ENCODE peak calls at places on chromosomes 11 and 22, in nine cellular contexts. Q, Y, M, L, S, W, G, C and Z are unnamed samples.

GRCh38 chr11:82775218-82775617 is 41.6 kb upstream of the FAM181B start:
- DNase-seq in M (no peak), L (no peak), Y (no peak), C (no peak), G (no peak), Q (no peak), W (no peak), S (no peak), Z (no peak)

GRCh38 chr11:128619540-128620305 is 32.4 kb upstream of the ETS1 start:
- DNase-seq in S (no peak), G (no peak), W (no peak), Q (no peak), L (no peak), M (no peak), C (no peak), Y (no peak), Z (peak; percentile 37)

GRCh38 chr11:13834463-13834862 is 128.1 kb upstream of the SPON1 start:
- DNase-seq in W (no peak), S (peak; percentile 24), Y (no peak), G (no peak), L (no peak), C (no peak), M (no peak), Q (no peak), Z (no peak)

GRCh38 chr11:45444796-45445195 is 158.7 kb upstream of the SYT13 start:
- DNase-seq in S (no peak), M (no peak), G (no peak), L (peak; percentile 12), C (no peak), Q (no peak), Y (no peak), W (no peak), Z (no peak)

GRCh38 chr11:118998388-118998717 is 415 bp downstream of the CENATAC start:
- DNase-seq in W (no peak), Q (no peak), M (no peak), L (no peak), Y (no peak), S (no peak), C (no peak), G (no peak), Z (no peak)

GRCh38 chr11:94793822-94794221 is 25.7 kb downstream of the AMOTL1 start:
- DNase-seq in L (no peak), Y (no peak), G (no peak), Q (no peak), S (no peak), M (no peak), C (no peak), W (peak; percentile 66), Z (no peak)

GRCh38 chr11:64207247-64208085 is 945 bp downstream of the FERMT3 start:
- DNase-seq in S (no peak), G (peak; percentile 57), Y (peak; percentile 54), M (peak; percentile 76), C (peak; percentile 72), Q (no peak), W (peak; percentile 84), L (peak; percentile 63), Z (peak; percentile 90)

GRCh38 chr11:102846292-102846691 is 2.9 kb upstream of the MMP3 start:
- DNase-seq in Q (no peak), S (no peak), C (no peak), W (no peak), Y (peak; percentile 16), G (no peak), M (no peak), L (no peak), Z (no peak)

GRCh38 chr11:115665958-115666357 is 161.7 kb upstream of the CADM1 start:
- DNase-seq in W (no peak), M (no peak), C (no peak), Y (no peak), G (no peak), S (no peak), Q (no peak), L (no peak), Z (no peak)

GRCh38 chr11:64686466-64687175 is 36.4 kb downstream of the NRXN2 start:
- DNase-seq in Q (no peak), Y (no peak), C (no peak), L (no peak), S (no peak), M (no peak), G (no peak), W (no peak), Z (no peak)

GRCh38 chr11:30349885-30350284 is 27.0 kb downstream of the ARL14EP start:
- DNase-seq in M (no peak), Y (no peak), G (no peak), L (no peak), W (no peak), Q (no peak), S (no peak), C (no peak), Z (no peak)

GRCh38 chr22:17232406-17232805 is 13.2 kb upstream of the ADA2 start:
- DNase-seq in G (no peak), L (no peak), S (no peak), W (no peak), Q (no peak), Y (no peak), C (no peak), M (no peak), Z (no peak)

GRCh38 chr22:36839356-36840073 is 21.3 kb upstream of the NCF4 start:
- DNase-seq in Y (no peak), Q (no peak), S (no peak), C (no peak), L (no peak), W (peak; percentile 26), M (no peak), G (no peak), Z (no peak)

GRCh38 chr11:76469141-76469540 is 24.3 kb downstream of the EMSY start:
- DNase-seq in C (no peak), Q (no peak), M (no peak), S (no peak), L (no peak), Y (peak; percentile 34), W (no peak), G (no peak), Z (no peak)

GRCh38 chr22:46967445-46968358 is 205.3 kb downstream of the TBC1D22A start:
- DNase-seq in Q (no peak), C (no peak), S (no peak), G (no peak), M (no peak), W (no peak), L (no peak), Y (no peak), Z (no peak)

GRCh38 chr22:29073618-29074275 is 912 bp downstream of the KREMEN1 start:
- DNase-seq in C (peak; percentile 59), Y (peak; percentile 52), S (no peak), G (peak; percentile 65), W (peak; percentile 47), Q (peak; percentile 56), M (no peak), L (peak; percentile 51), Z (no peak)

GRCh38 chr11:9573775-9574555 is 495 bp downstream of the WEE1 start:
- DNase-seq in C (peak; percentile 42), S (no peak), Q (no peak), M (no peak), L (peak; percentile 20), G (peak; percentile 26), Y (no peak), W (peak; percentile 35), Z (no peak)

GRCh38 chr22:23282089-23282501 is 101.8 kb downstream of the BCR start:
- DNase-seq in L (peak; percentile 58), Q (no peak), S (no peak), W (peak; percentile 65), M (no peak), C (peak; percentile 72), G (peak; percentile 44), Y (peak; percentile 43), Z (no peak)

GRCh38 chr22:45604239-45604711 is 67.4 kb upstream of the ATXN10 start:
- DNase-seq in G (no peak), C (no peak), Q (no peak), S (no peak), W (no peak), L (peak; percentile 50), Y (no peak), M (no peak), Z (no peak)

GRCh38 chr11:837189-837989 is 4.6 kb downstream of the CD151 start:
- DNase-seq in W (no peak), Y (no peak), Q (no peak), L (no peak), M (no peak), G (no peak), S (no peak), C (no peak), Z (no peak)

GRCh38 chr11:47358731-47359051 is 6.2 kb upstream of the MYBPC3 start:
- DNase-seq in L (no peak), C (no peak), Q (no peak), S (no peak), W (no peak), M (no peak), G (no peak), Y (no peak), Z (no peak)
- H3K4me1 ChIP-seq in L (peaks cover 13% of the 10 kb centered on the region), C (no peaks in the 10 kb centered on the region), Q (no peaks in the 10 kb centered on the region), S (no peaks in the 10 kb centered on the region), W (peaks cover 13% of the 10 kb centered on the region), M (no peaks in the 10 kb centered on the region), G (no peaks in the 10 kb centered on the region), Y (no peaks in the 10 kb centered on the region), Z (no peaks in the 10 kb centered on the region)

GRCh38 chr11:18397921-18398320 is 3.6 kb downstream of the LDHA start:
- DNase-seq in M (no peak), G (no peak), Y (no peak), S (no peak), W (no peak), C (no peak), Q (no peak), L (no peak), Z (no peak)
- H3K36me3 ChIP-seq in M (peaks cover 36% of the 10 kb centered on the region), G (peaks cover 27% of the 10 kb centered on the region), Y (peaks cover 16% of the 10 kb centered on the region), S (peaks cover 10% of the 10 kb centered on the region), W (peaks cover 56% of the 10 kb centered on the region), C (no peaks in the 10 kb centered on the region), Q (peaks cover 54% of the 10 kb centered on the region), L (no peaks in the 10 kb centered on the region), Z (peaks cover 56% of the 10 kb centered on the region)

DNA sequence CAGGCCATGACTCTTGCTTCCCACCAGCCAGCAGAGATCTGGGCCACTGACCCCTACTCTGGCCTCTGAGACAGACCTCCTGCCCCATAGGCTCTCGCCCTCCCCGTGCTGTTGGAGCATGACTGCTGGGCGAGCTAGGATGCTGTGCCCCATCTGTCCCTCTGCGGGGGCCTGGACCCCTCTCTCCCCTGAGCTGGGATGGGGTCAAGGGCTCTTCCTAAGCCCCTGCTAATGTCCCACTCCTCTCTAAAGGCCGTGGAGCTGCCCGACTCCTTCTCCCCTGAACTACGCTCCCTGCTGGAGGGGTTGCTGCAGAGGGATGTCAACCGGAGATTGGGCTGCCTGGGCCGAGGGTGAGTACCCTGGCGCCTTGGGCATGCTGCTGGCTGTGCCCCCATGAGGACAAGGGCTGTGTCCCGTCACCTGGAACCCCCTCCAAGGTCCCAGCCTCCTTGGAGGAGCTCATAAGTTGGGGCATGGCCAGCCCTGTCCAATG is 6.2 kb upstream of the ANKRD13D start:
- DNase-seq in L (no peak), S (no peak), C (no peak), Q (no peak), G (no peak), Y (no peak), W (no peak), M (no peak), Z (no peak)
- H3K4me1 ChIP-seq in L (peaks cover 23% of the 10 kb centered on the region), S (peaks cover 5% of the 10 kb centered on the region), C (peaks cover 5% of the 10 kb centered on the region), Q (peaks cover 2% of the 10 kb centered on the region), G (peaks cover 15% of the 10 kb centered on the region), Y (peaks cover 6% of the 10 kb centered on the region), W (peaks cover 7% of the 10 kb centered on the region), M (peaks cover 51% of the 10 kb centered on the region), Z (peaks cover 52% of the 10 kb centered on the region)

DNA sequence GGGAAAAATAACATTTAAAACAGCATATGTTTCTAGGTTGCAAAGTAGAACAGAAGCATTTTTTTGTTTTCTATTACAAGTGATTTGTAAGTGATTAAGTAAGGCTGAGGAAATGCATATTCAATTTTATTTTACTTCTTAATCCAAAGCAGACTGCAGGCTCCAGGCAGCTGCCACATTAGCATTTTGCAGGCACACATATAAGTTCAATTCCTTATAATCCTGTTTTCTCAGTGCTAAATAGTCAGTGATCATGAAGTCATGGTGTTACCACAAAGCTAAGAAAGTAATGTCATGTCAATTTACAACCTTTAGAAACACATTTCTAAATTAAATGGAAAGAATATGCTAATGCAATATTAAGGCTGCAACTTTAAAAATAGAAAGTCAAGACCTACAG is 149.9 kb downstream of the CNTN5 start:
- DNase-seq in Q (no peak), Y (no peak), M (no peak), C (no peak), L (no peak), G (no peak), W (no peak), S (no peak), Z (no peak)
- H3K36me3 ChIP-seq in Q (no peaks in the 10 kb centered on the region), Y (no peaks in the 10 kb centered on the region), M (no peaks in the 10 kb centered on the region), C (no peaks in the 10 kb centered on the region), L (no peaks in the 10 kb centered on the region), G (no peaks in the 10 kb centered on the region), W (no peaks in the 10 kb centered on the region), S (no peaks in the 10 kb centered on the region), Z (no peaks in the 10 kb centered on the region)